ENCODE peak calls at places on chromosomes 2 and 18, in eight cellular contexts. W is nephron progenitor cell, C is Calu3, T is mesendoderm, N is hepatocyte, Y is frontal cortex, S is astrocyte, H is NCI-H1105. X is an unnamed sample.

GRCh38 chr2:187382131-187382530 is 65.9 kb downstream of the CALCRL start:
- DNase-seq in N (no peak), H (no peak), T (no peak), S (no peak), Y (no peak), C (no peak), W (no peak), X (no peak)

GRCh38 chr2:74429487-74430451 is 8.2 kb downstream of the WDR54 start:
- DNase-seq in W (peak), T (no peak), Y (no peak), N (peak), C (no peak), H (no peak), S (no peak), X (no peak)

GRCh38 chr18:58590231-58590630 is 38.7 kb downstream of the ALPK2 start:
- DNase-seq in W (peak), T (peak), H (no peak), C (no peak), Y (no peak), S (peak), N (peak), X (no peak)

GRCh38 chr2:38601061-38601460 is 1.7 kb downstream of the HNRNPLL start:
- DNase-seq in S (no peak), Y (no peak), C (no peak), W (no peak), T (no peak), N (no peak), H (no peak), X (no peak)

GRCh38 chr2:210224660-210225460 is at the start of gene ACADL:
- DNase-seq in C (peak), H (no peak), W (peak), Y (peak), S (peak), T (peak), N (peak), X (peak)

GRCh38 chr2:68119504-68119903 is 38.2 kb upstream of the PNO1 start:
- DNase-seq in H (no peak), W (no peak), C (no peak), S (no peak), Y (no peak), T (peak), N (no peak), X (no peak)

GRCh38 chr2:96916156-96917007 is 46.5 kb upstream of the SEMA4C start:
- DNase-seq in Y (no peak), T (no peak), S (no peak), H (no peak), C (no peak), N (no peak), W (no peak), X (no peak)

GRCh38 chr2:121561617-121562268 is 31.1 kb downstream of the RNU4ATAC start:
- DNase-seq in S (peak), H (no peak), N (no peak), C (no peak), T (peak), Y (no peak), W (no peak), X (no peak)

GRCh38 chr2:157592983-157593382 is 35.7 kb downstream of the ACVR1C start:
- DNase-seq in N (no peak), T (no peak), W (no peak), Y (no peak), C (no peak), S (no peak), H (no peak), X (no peak)

GRCh38 chr18:9835112-9835755 is 50.5 kb upstream of the TXNDC2 start:
- DNase-seq in S (no peak), W (no peak), N (peak), H (no peak), C (no peak), Y (no peak), T (peak), X (no peak)

GRCh38 chr2:147547425-147547824 is 297.4 kb upstream of the ACVR2A start:
- DNase-seq in N (no peak), W (no peak), Y (no peak), C (no peak), S (peak), T (no peak), H (no peak), X (no peak)

GRCh38 chr2:39124770-39125075 is 3.9 kb upstream of the SOS1 start:
- DNase-seq in W (peak), T (no peak), C (no peak), S (no peak), H (no peak), N (no peak), Y (no peak), X (no peak)

X was measured in NCI-H510A.